ENCODE peak calls at places on chromosomes 7 and 10, in eight cellular contexts. One of them, this sample, is unnamed.
A peak's percentile ranks its signal among the peaks of the same experiment; 100 is the strongest.

GRCh38 chr10:5585517-5586222 is 60.9 kb downstream of the CALML3 start:
- DNase-seq in CD8-positive, alpha-beta T cell: no peak
- DNase-seq in thoracic aorta: no peak
- DNase-seq in SJSA1: peak; percentile 47
- DNase-seq in kidney epithelial cell: no peak
- DNase-seq in heart left ventricle: no peak
- DNase-seq in astrocyte: peak; percentile 52
- DNase-seq in astrocyte of the spinal cord: peak; percentile 43
- DNase-seq in this sample: no peak

GRCh38 chr10:44674536-44674935 is 236.6 kb upstream of the TMEM72 start:
- DNase-seq in CD8-positive, alpha-beta T cell: no peak
- DNase-seq in thoracic aorta: no peak
- DNase-seq in SJSA1: peak; percentile 40
- DNase-seq in kidney epithelial cell: no peak
- DNase-seq in heart left ventricle: no peak
- DNase-seq in astrocyte: no peak
- DNase-seq in astrocyte of the spinal cord: no peak
- DNase-seq in this sample: peak; percentile 47

GRCh38 chr10:114022292-114022691 is 21.4 kb upstream of the ADRB1 start:
- DNase-seq in CD8-positive, alpha-beta T cell: no peak
- DNase-seq in thoracic aorta: no peak
- DNase-seq in SJSA1: no peak
- DNase-seq in kidney epithelial cell: no peak
- DNase-seq in heart left ventricle: peak; percentile 77
- DNase-seq in astrocyte: no peak
- DNase-seq in astrocyte of the spinal cord: peak; percentile 19
- DNase-seq in this sample: peak; percentile 60

GRCh38 chr10:43230909-43231522 is 35.8 kb downstream of the RASGEF1A start:
- DNase-seq in CD8-positive, alpha-beta T cell: no peak
- DNase-seq in thoracic aorta: no peak
- DNase-seq in SJSA1: no peak
- DNase-seq in kidney epithelial cell: no peak
- DNase-seq in heart left ventricle: no peak
- DNase-seq in astrocyte: no peak
- DNase-seq in astrocyte of the spinal cord: no peak
- DNase-seq in this sample: no peak

GRCh38 chr7:538764-539685 is 19.4 kb upstream of the PDGFA start:
- DNase-seq in CD8-positive, alpha-beta T cell: no peak
- DNase-seq in thoracic aorta: no peak
- DNase-seq in SJSA1: peak; percentile 82
- DNase-seq in kidney epithelial cell: no peak
- DNase-seq in heart left ventricle: no peak
- DNase-seq in astrocyte: no peak
- DNase-seq in astrocyte of the spinal cord: no peak
- DNase-seq in this sample: no peak

GRCh38 chr7:48182736-48183369 is 11.6 kb downstream of the ABCA13 start:
- DNase-seq in CD8-positive, alpha-beta T cell: no peak
- DNase-seq in thoracic aorta: no peak
- DNase-seq in SJSA1: peak; percentile 76
- DNase-seq in kidney epithelial cell: no peak
- DNase-seq in heart left ventricle: no peak
- DNase-seq in astrocyte: peak; percentile 75
- DNase-seq in astrocyte of the spinal cord: peak; percentile 85
- DNase-seq in this sample: peak; percentile 78

GRCh38 chr10:656883-657282 is 32.6 kb downstream of the DIP2C start:
- DNase-seq in CD8-positive, alpha-beta T cell: no peak
- DNase-seq in thoracic aorta: no peak
- DNase-seq in SJSA1: no peak
- DNase-seq in kidney epithelial cell: no peak
- DNase-seq in heart left ventricle: no peak
- DNase-seq in astrocyte: no peak
- DNase-seq in astrocyte of the spinal cord: no peak
- DNase-seq in this sample: no peak

GRCh38 chr7:98202367-98203195 is 8.7 kb upstream of the BHLHA15 start:
- DNase-seq in CD8-positive, alpha-beta T cell: peak; percentile 77
- DNase-seq in thoracic aorta: no peak
- DNase-seq in SJSA1: no peak
- DNase-seq in kidney epithelial cell: no peak
- DNase-seq in heart left ventricle: no peak
- DNase-seq in astrocyte: no peak
- DNase-seq in astrocyte of the spinal cord: no peak
- DNase-seq in this sample: peak; percentile 26

GRCh38 chr10:79383974-79384606 is 36.8 kb downstream of the PPIF start:
- DNase-seq in CD8-positive, alpha-beta T cell: no peak
- DNase-seq in thoracic aorta: no peak
- DNase-seq in SJSA1: no peak
- DNase-seq in kidney epithelial cell: no peak
- DNase-seq in heart left ventricle: no peak
- DNase-seq in astrocyte: no peak
- DNase-seq in astrocyte of the spinal cord: no peak
- DNase-seq in this sample: no peak

GRCh38 chr10:49076741-49077521 is 38.4 kb downstream of the VSTM4 start:
- DNase-seq in CD8-positive, alpha-beta T cell: no peak
- DNase-seq in thoracic aorta: no peak
- DNase-seq in SJSA1: no peak
- DNase-seq in kidney epithelial cell: no peak
- DNase-seq in heart left ventricle: no peak
- DNase-seq in astrocyte: peak; percentile 23
- DNase-seq in astrocyte of the spinal cord: no peak
- DNase-seq in this sample: no peak

GRCh38 chr10:116723428-116724281 is 18.7 kb downstream of the HSPA12A start:
- DNase-seq in CD8-positive, alpha-beta T cell: peak; percentile 50
- DNase-seq in thoracic aorta: no peak
- DNase-seq in SJSA1: no peak
- DNase-seq in kidney epithelial cell: no peak
- DNase-seq in heart left ventricle: no peak
- DNase-seq in astrocyte: no peak
- DNase-seq in astrocyte of the spinal cord: no peak
- DNase-seq in this sample: no peak

GRCh38 chr10:78566216-78567135 is 502.3 kb upstream of the ZMIZ1 start:
- DNase-seq in CD8-positive, alpha-beta T cell: no peak
- DNase-seq in thoracic aorta: no peak
- DNase-seq in SJSA1: peak; percentile 75
- DNase-seq in kidney epithelial cell: no peak
- DNase-seq in heart left ventricle: no peak
- DNase-seq in astrocyte: no peak
- DNase-seq in astrocyte of the spinal cord: no peak
- DNase-seq in this sample: no peak

GRCh38 chr7:84328571-84328970 is 134.0 kb upstream of the SEMA3A start:
- DNase-seq in CD8-positive, alpha-beta T cell: no peak
- DNase-seq in thoracic aorta: no peak
- DNase-seq in SJSA1: no peak
- DNase-seq in kidney epithelial cell: no peak
- DNase-seq in heart left ventricle: no peak
- DNase-seq in astrocyte: no peak
- DNase-seq in astrocyte of the spinal cord: no peak
- DNase-seq in this sample: no peak

DNA sequence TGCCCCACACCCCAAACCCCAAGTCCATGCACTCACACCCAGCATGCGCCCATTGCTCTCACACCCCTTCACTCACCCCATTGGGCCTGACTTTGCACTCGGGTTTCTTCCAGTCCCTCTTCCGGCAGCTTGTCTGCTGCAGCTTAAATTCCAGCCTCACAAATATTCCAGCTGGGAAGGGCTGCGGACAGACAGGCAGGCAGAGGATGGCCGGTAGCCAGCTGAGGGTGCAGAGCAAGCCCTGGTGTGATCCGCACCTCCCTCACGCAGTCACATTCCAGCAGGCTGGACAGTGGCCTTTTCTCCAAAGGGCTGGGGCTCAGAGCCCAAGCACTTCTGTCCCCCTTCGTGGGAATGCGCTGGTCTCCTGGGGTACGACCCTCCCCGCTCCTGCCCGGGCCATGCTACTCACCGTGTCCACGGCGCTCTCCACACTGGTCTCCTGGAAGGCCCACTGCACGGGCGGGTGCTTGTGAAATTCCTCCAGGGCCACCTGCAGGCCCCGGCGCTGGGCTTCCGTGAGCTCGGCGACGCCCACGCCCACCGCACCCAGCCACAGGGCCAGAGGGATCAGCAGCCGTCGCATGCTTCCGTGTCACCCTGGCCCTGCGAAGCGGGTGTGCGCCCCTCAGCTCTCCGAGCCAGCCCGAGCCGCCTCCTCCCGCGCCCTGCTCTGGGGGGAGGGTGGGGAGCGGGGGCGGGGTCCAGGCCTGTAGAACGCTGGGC is 1.2 kb downstream of the RARRES2 start:
- DNase-seq in CD8-positive, alpha-beta T cell: no peak
- DNase-seq in thoracic aorta: no peak
- DNase-seq in SJSA1: no peak
- DNase-seq in kidney epithelial cell: no peak
- DNase-seq in heart left ventricle: peak; percentile 75
- DNase-seq in astrocyte: peak; percentile 72
- DNase-seq in astrocyte of the spinal cord: peak; percentile 22
- DNase-seq in this sample: peak; percentile 37
- H3K4me3 ChIP-seq in CD8-positive, alpha-beta T cell: no peak overlapping the region
- H3K4me3 ChIP-seq in thoracic aorta: peak overlapping the region; percentile 75
- H3K4me3 ChIP-seq in SJSA1: no peak overlapping the region
- H3K4me3 ChIP-seq in kidney epithelial cell: peak overlapping the region; percentile 40
- H3K4me3 ChIP-seq in heart left ventricle: peak overlapping the region; percentile 63
- H3K4me3 ChIP-seq in astrocyte: no peak overlapping the region
- H3K4me3 ChIP-seq in astrocyte of the spinal cord: peak overlapping the region; percentile 26
- H3K4me3 ChIP-seq in this sample: peak overlapping the region; percentile 34

GRCh38 chr7:5477723-5478531 is 54.3 kb upstream of the TNRC18 start:
- DNase-seq in CD8-positive, alpha-beta T cell: no peak
- DNase-seq in thoracic aorta: no peak
- DNase-seq in SJSA1: no peak
- DNase-seq in kidney epithelial cell: no peak
- DNase-seq in heart left ventricle: peak; percentile 62
- DNase-seq in astrocyte: no peak
- DNase-seq in astrocyte of the spinal cord: no peak
- DNase-seq in this sample: no peak
- H3K4me3 ChIP-seq in CD8-positive, alpha-beta T cell: no peak overlapping the region
- H3K4me3 ChIP-seq in thoracic aorta: peak overlapping the region; percentile 66
- H3K4me3 ChIP-seq in SJSA1: no peak overlapping the region
- H3K4me3 ChIP-seq in kidney epithelial cell: no peak overlapping the region
- H3K4me3 ChIP-seq in heart left ventricle: peak overlapping the region; percentile 57
- H3K4me3 ChIP-seq in astrocyte: no peak overlapping the region
- H3K4me3 ChIP-seq in astrocyte of the spinal cord: no peak overlapping the region
- H3K4me3 ChIP-seq in this sample: no peak overlapping the region

DNA sequence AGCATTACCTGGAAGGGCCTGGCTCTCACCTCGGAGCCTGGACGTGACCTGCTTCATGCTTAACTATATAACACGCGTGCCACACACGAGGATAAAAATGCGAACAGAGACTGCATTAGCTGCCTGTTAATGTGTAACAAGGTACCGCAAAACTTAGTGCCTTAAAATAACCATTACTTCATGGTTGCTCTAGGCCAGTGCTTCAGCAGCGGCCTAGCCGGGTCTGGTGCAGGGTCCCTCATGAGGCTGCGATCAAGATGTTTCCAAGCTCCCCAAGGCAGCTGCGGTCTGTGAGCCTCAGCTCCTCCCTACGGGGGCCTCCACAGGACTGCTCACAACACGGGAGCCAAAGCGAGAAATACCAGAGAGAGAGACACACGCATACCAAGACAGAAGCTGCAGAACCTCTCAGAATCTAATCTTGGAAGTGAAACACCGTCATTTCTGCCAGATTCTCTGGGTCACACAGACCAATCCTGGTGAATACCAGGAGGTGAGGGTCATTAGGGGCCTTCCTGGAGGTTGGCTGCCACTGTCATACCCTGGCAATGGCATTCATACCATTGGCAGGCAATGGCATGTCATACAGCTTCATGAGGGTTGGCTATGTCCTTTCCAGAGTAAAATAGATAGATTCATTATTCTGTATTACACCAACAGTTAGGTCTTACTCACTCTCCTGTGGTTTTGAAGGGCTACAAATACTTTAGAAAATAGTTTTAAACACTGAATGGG is 94.5 kb downstream of the HIPK2 start:
- DNase-seq in CD8-positive, alpha-beta T cell: no peak
- DNase-seq in thoracic aorta: no peak
- DNase-seq in SJSA1: peak; percentile 86
- DNase-seq in kidney epithelial cell: peak; percentile 56
- DNase-seq in heart left ventricle: no peak
- DNase-seq in astrocyte: peak; percentile 85
- DNase-seq in astrocyte of the spinal cord: peak; percentile 79
- DNase-seq in this sample: peak; percentile 94
- H3K4me3 ChIP-seq in CD8-positive, alpha-beta T cell: no peak overlapping the region
- H3K4me3 ChIP-seq in thoracic aorta: no peak overlapping the region
- H3K4me3 ChIP-seq in SJSA1: no peak overlapping the region
- H3K4me3 ChIP-seq in kidney epithelial cell: no peak overlapping the region
- H3K4me3 ChIP-seq in heart left ventricle: no peak overlapping the region
- H3K4me3 ChIP-seq in astrocyte: no peak overlapping the region
- H3K4me3 ChIP-seq in astrocyte of the spinal cord: no peak overlapping the region
- H3K4me3 ChIP-seq in this sample: no peak overlapping the region

DNA sequence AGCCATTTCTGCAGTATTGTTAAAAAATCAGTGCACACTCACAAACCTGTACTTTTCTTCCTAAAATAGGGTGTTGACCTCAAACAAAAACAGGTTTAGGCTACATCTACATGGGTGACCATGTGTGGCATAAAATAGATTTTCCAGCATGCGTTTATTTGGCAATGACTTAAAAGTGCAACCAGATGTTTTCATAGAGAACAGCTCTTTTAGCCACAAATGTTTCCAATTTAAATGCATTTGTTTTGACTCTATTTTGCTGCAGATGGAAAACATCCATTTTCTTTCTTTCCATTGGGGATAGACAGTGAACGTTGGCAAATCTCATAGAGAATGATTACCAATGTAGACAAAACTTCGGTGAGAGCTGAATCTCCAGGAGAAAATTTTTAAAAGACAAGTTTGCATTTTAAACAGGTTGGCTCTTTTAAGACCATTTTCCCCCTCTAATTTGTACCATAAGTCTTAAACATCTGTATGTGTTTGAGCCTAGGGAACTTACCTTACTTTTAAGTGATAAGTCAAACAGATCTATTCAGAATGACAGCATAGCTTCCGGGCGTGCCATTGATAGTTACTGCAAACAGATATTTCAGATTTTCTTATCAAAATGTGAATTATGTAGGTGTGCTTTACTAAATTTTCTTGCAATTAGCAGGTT is 145.1 kb downstream of the HGF start:
- DNase-seq in CD8-positive, alpha-beta T cell: no peak
- DNase-seq in thoracic aorta: no peak
- DNase-seq in SJSA1: no peak
- DNase-seq in kidney epithelial cell: no peak
- DNase-seq in heart left ventricle: no peak
- DNase-seq in astrocyte: no peak
- DNase-seq in astrocyte of the spinal cord: no peak
- DNase-seq in this sample: peak; percentile 39
- H3K4me3 ChIP-seq in CD8-positive, alpha-beta T cell: no peak overlapping the region
- H3K4me3 ChIP-seq in thoracic aorta: no peak overlapping the region
- H3K4me3 ChIP-seq in SJSA1: no peak overlapping the region
- H3K4me3 ChIP-seq in kidney epithelial cell: no peak overlapping the region
- H3K4me3 ChIP-seq in heart left ventricle: no peak overlapping the region
- H3K4me3 ChIP-seq in astrocyte: no peak overlapping the region
- H3K4me3 ChIP-seq in astrocyte of the spinal cord: no peak overlapping the region
- H3K4me3 ChIP-seq in this sample: no peak overlapping the region